ENCODE peak calls at places on chromosomes 5 and 9, in nine cellular contexts. Q is cardiac muscle cell, G is PC-3, U is sigmoid colon, K is bronchial epithelial cell, I is A549, R is AG04450, F is tibial artery, P is AG10803. C is an unnamed sample.

GRCh38 chr5:43780586-43780985 is 177.6 kb downstream of the NNT start:
- DNase-seq in K (peak), R (no peak), Q (peak), F (no peak), G (no peak), U (no peak), P (peak), I (no peak), C (no peak)

GRCh38 chr9:6681147-6681956 is 35.8 kb upstream of the GLDC start:
- DNase-seq in K (peak), Q (peak), R (peak), P (peak), U (peak), I (peak), F (peak), G (peak), C (no peak)

GRCh38 chr5:80191991-80192398 is 63.9 kb downstream of the SERINC5 start:
- DNase-seq in G (no peak), I (no peak), U (peak), K (no peak), R (no peak), P (peak), F (no peak), Q (no peak), C (no peak)

GRCh38 chr9:33106827-33107621 is 30.6 kb upstream of the SMU1 start:
- DNase-seq in R (peak), G (peak), U (peak), Q (peak), F (peak), P (peak), K (peak), I (no peak), C (no peak)

GRCh38 chr9:76687861-76688374 is 76.3 kb upstream of the PCA3 start:
- DNase-seq in R (no peak), F (no peak), K (peak), U (no peak), G (peak), Q (peak), I (no peak), P (peak), C (no peak)

GRCh38 chr5:95620030-95620869 is at the start of gene GPR150:
- DNase-seq in R (no peak), I (peak), P (peak), U (peak), Q (peak), F (peak), K (no peak), G (peak), C (no peak)

GRCh38 chr5:80198399-80198798 is 57.4 kb downstream of the SERINC5 start:
- DNase-seq in G (no peak), F (no peak), I (no peak), P (no peak), Q (peak), K (no peak), R (no peak), U (no peak), C (no peak)

GRCh38 chr5:2902186-2902585 is 150.7 kb upstream of the IRX2 start:
- DNase-seq in P (no peak), Q (no peak), K (no peak), U (no peak), I (no peak), G (no peak), R (no peak), F (peak), C (no peak)

GRCh38 chr9:98933185-98933584 is 10.5 kb upstream of the COL15A1 start:
- DNase-seq in P (no peak), F (no peak), R (no peak), I (no peak), K (no peak), Q (no peak), U (no peak), G (no peak), C (no peak)

GRCh38 chr5:16617272-16617973 is 626 bp upstream of the RETREG1 start:
- DNase-seq in U (no peak), K (no peak), R (no peak), P (no peak), I (no peak), Q (no peak), F (no peak), G (no peak), C (no peak)

GRCh38 chr5:160438316-160439204 is 16.9 kb downstream of the PTTG1 start:
- DNase-seq in K (peak), I (peak), P (peak), F (no peak), U (no peak), Q (peak), G (peak), R (no peak), C (peak)

GRCh38 chr5:1391691-1392090 is 46.8 kb upstream of the CLPTM1L start:
- DNase-seq in R (no peak), P (no peak), F (no peak), U (no peak), K (no peak), Q (no peak), G (no peak), I (no peak), C (no peak)

GRCh38 chr9:128002959-128003358 is 22.2 kb upstream of the EEIG1 start:
- DNase-seq in F (no peak), Q (no peak), G (no peak), U (no peak), I (no peak), R (no peak), P (no peak), K (no peak), C (no peak)

GRCh38 chr5:773517-774264 is 10.8 kb downstream of the ZDHHC11B start:
- DNase-seq in P (no peak), G (no peak), F (peak), I (no peak), U (peak), R (no peak), K (no peak), Q (no peak), C (no peak)

GRCh38 chr5:147369742-147370374 is 135.0 kb downstream of the STK32A start:
- DNase-seq in P (peak), F (no peak), I (peak), K (peak), G (peak), R (no peak), Q (peak), U (no peak), C (no peak)

GRCh38 chr9:85262333-85262732 is 479.4 kb downstream of the AGTPBP1 start:
- DNase-seq in K (peak), F (no peak), R (no peak), U (no peak), Q (peak), G (no peak), I (no peak), P (peak), C (no peak)

GRCh38 chr9:135649508-135649907 is 10.2 kb upstream of the GLT6D1 start:
- DNase-seq in I (no peak), R (no peak), U (no peak), Q (no peak), G (no peak), F (no peak), P (no peak), K (no peak), C (no peak)
- H3K4me3 ChIP-seq in I (no peak), R (no peak), U (no peak), Q (no peak), G (no peak), F (no peak), P (no peak), K (no peak), C (no peak)

GRCh38 chr5:10611290-10611689 is 47.4 kb downstream of the ANKRD33B start:
- DNase-seq in G (no peak), R (no peak), P (no peak), F (peak), K (no peak), Q (peak), U (no peak), I (no peak), C (no peak)

GRCh38 chr5:10610058-10610457 is 46.2 kb downstream of the ANKRD33B start:
- DNase-seq in F (peak), P (no peak), G (no peak), Q (no peak), U (no peak), K (no peak), I (no peak), R (no peak), C (no peak)

GRCh38 chr5:10607666-10608442 is 44.0 kb downstream of the ANKRD33B start:
- DNase-seq in G (no peak), F (peak), R (no peak), K (no peak), U (peak), Q (peak), P (peak), I (no peak), C (no peak)

GRCh38 chr5:10604975-10605374 is 41.1 kb downstream of the ANKRD33B start:
- DNase-seq in R (no peak), P (no peak), U (no peak), F (peak), G (no peak), K (no peak), Q (no peak), I (no peak), C (no peak)

DNA sequence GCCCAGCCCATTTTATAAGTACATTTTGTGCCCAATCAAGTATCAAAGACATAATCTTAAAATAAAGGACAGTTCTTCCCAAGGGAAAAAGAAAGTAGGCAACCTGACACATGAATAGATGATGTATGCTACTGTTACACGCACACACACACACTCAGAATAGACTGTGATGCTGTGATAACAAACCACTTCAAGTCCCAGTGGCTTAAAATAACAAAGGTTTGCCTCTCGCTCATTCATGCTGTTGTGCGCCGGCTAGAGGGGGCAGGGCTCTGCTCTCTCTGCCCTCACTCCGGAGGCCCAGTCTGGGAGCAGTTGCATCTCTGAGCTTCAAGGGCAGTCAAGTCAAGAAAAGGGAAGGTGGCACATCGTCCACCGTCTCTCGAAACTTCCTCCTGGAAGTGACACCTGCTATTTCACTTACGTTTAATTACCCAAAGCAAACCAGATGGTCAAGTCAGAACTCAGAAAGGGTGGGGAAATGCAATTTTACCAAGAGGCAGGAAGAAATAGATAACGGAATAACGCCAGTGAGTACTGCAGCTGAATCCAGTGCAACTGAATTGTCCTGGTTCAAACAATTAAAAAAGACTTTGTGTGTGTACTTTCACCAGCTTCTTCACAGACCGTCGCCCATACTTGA is 43.3 kb downstream of the ANKRD33B start:
- DNase-seq in R (no peak), P (no peak), I (no peak), G (no peak), F (peak), Q (peak), U (no peak), K (no peak), C (no peak)
- H3K4me3 ChIP-seq in R (no peak), P (no peak), I (no peak), G (no peak), F (no peak), Q (peak), U (no peak), K (no peak), C (no peak)

GRCh38 chr5:56479701-56480304 is 246.7 kb upstream of the ANKRD55 start:
- DNase-seq in K (peak), F (peak), G (no peak), P (no peak), R (no peak), I (no peak), U (no peak), Q (no peak), C (no peak)
- H3K4me3 ChIP-seq in K (no peak), F (peak), G (no peak), P (no peak), R (peak), I (no peak), U (no peak), Q (no peak), C (no peak)

GRCh38 chr5:37005252-37005651 is 128.7 kb downstream of the NIPBL start:
- DNase-seq in I (no peak), P (peak), Q (peak), F (no peak), G (peak), U (no peak), R (no peak), K (no peak), C (no peak)
- H3K4me3 ChIP-seq in I (no peak), P (no peak), Q (no peak), F (no peak), G (no peak), U (no peak), R (no peak), K (no peak), C (no peak)